ENCODE peak calls at places on chromosome 1, in four cellular contexts. T is A549, W is mucosa of descending colon, J is fibroblast of pulmonary artery. C is an unnamed sample.

GRCh38 chr1:1978108-1978507 is 25.5 kb downstream of the CFAP74 start:
- DNase-seq in T (no peak), W (peak; percentile 39), J (no peak), C (no peak)

GRCh38 chr1:223018534-223018933 is 124.5 kb downstream of the TLR5 start:
- DNase-seq in T (no peak), J (no peak), W (no peak), C (no peak)

GRCh38 chr1:235052067-235053008 is 76.3 kb downstream of the TOMM20 start:
- DNase-seq in W (no peak), J (no peak), T (no peak), C (no peak)

GRCh38 chr1:6486433-6487011 is 4.9 kb downstream of the PLEKHG5 start:
- DNase-seq in W (peak; percentile 87), T (peak; percentile 78), J (peak; percentile 86), C (peak; percentile 80)

GRCh38 chr1:192705510-192705909 is 69.6 kb downstream of the RGS13 start:
- DNase-seq in W (no peak), T (no peak), J (no peak), C (no peak)

GRCh38 chr1:238226805-238227204 is 336.1 kb upstream of the ZP4 start:
- DNase-seq in W (no peak), J (no peak), T (no peak), C (no peak)

GRCh38 chr1:209809601-209810000 is 3.7 kb upstream of the IRF6 start:
- DNase-seq in J (no peak), W (no peak), T (no peak), C (no peak)

GRCh38 chr1:200875416-200875815 is 2.6 kb downstream of the GPR25 start:
- DNase-seq in J (no peak), W (no peak), T (no peak), C (no peak)

GRCh38 chr1:17732475-17732874 is 22.7 kb upstream of the ACTL8 start:
- DNase-seq in W (no peak), J (peak; percentile 18), T (no peak), C (peak; percentile 42)

GRCh38 chr1:46798820-46799219 is at the start of gene CYP4B1:
- DNase-seq in W (peak; percentile 61), T (no peak), J (no peak), C (no peak)

GRCh38 chr1:12454406-12455391 is 163.3 kb downstream of the DHRS3 start:
- DNase-seq in T (no peak), J (no peak), W (no peak), C (peak; percentile 72)
- TF ChIP-seq CTCF in T (no peak), J (no peak), W (no peak), C (no peak)

GRCh38 chr1:109821221-109821669 is 57.5 kb upstream of the EPS8L3 start:
- DNase-seq in T (peak; percentile 56), W (peak; percentile 77), J (peak; percentile 91), C (peak; percentile 90)
- H3K4me3 ChIP-seq in T (no peak overlapping the region), W (no peak overlapping the region), J (no peak overlapping the region), C (no peak overlapping the region)

DNA sequence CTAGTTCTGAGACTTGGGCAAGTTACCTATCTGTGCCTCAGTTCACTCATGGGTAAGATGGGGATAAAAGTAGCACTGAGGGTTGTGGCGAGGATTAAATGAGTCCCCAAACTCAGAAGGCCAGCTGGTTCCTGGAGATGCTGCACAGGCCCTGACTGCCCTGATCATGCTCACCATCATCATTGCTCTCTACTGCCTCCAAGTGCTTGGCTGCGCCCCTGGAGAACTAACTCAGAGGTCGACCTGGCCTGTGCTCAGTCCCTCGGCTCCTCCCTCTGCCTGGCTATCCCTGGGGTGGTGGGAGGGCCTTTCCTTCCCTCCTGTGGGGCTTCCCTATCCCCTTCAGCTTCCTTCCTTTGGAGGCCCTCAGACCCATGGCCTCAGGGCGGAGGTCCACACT is 5.6 kb downstream of the SLC5A9 start:
- DNase-seq in W (no peak), T (no peak), J (no peak), C (no peak)
- TF ChIP-seq CTCF in W (no peak), T (no peak), J (no peak), C (no peak)

DNA sequence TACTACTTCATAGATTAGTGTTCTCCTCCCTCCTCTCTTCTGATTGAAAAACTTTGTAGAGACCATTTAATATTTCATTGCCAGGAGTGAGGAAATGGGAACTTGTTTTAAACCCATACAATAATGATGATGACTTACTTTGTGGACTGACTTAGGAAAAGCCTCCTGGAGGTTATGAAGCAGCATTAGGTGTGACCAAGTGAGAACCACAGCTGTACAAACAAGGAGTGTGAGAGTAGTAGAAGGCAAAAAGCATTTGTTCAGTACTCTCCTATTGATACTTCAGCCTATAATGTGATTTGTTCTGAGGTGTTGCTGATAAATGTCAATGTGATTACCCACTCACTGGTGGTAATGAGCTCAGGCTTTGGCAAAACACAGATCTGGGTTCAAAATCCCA is 8.4 kb downstream of the TIPRL start:
- DNase-seq in W (no peak), J (no peak), T (no peak), C (no peak)
- H3K4me3 ChIP-seq in W (no peak overlapping the region), J (no peak overlapping the region), T (no peak overlapping the region), C (no peak overlapping the region)

GRCh38 chr1:31633117-31633516 is 11.6 kb downstream of the PEF1 start:
- DNase-seq in T (peak; percentile 22), J (no peak), W (no peak), C (no peak)
- TF ChIP-seq CTCF in T (peak; percentile 32), J (peak; percentile 51), W (peak; percentile 44), C (peak; percentile 56)

DNA sequence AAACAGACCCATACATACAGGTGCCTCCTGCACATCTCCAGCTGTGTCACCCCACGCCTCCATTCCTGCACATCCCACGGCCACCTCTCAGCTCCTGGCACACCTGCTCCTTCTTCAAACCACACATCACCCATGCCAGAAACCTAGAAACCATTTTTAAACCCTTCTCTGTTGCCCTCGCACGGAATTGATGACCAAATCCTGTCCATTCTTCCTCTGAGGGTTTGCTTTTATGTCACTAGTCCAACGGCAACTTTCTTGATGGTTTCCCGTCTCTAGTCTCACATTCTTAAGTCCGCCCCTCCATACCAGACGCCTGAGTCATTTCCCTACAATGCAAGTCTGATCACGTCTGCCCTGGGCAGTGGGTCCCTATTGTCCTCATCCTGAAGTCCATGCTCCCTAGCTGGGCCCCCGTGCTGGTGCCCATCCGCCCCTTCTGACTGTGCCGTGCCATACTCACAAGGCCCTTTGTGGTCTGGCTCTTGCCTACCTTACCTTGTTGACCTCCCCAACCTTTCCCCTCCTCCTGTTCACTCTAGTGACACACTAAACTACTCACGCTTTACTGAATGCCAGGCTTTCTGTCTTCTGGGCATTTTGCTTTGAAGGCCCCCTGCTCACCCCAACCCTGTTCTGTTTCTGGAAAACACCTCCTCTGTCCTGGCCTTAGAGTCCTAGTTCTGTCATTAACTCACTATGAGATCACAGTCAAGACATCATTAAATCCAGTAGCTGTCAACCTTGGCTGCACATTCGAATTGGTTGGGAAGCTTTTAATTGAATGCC is 17.6 kb downstream of the SLC2A1 start:
- DNase-seq in J (peak; percentile 98), W (peak; percentile 55), T (no peak), C (peak; percentile 97)
- H3K4me3 ChIP-seq in J (no peak overlapping the region), W (no peak overlapping the region), T (peak overlapping the region; percentile 15), C (no peak overlapping the region)

GRCh38 chr1:207972350-207972749 is 61.4 kb upstream of the CD34 start:
- DNase-seq in J (no peak), T (no peak), W (no peak), C (no peak)
- TF ChIP-seq CTCF in J (no peak), T (no peak), W (no peak), C (no peak)

GRCh38 chr1:42251042-42251441 is 84.0 kb downstream of the FOXJ3 start:
- DNase-seq in T (no peak), W (no peak), J (no peak), C (no peak)
- H3K4me3 ChIP-seq in T (no peak overlapping the region), W (no peak overlapping the region), J (no peak overlapping the region), C (no peak overlapping the region)

C was measured in astrocyte of the spinal cord.